ENCODE peak calls at places on chromosomes 3 and 15, in nine cellular contexts. G is COLO829; T is activated T-cell treated with anti-CD3 and anti-CD28 coated beads, Interleukin-2, amount 50 U/mL, for 72 hours; Y is NT2/D1; M is iris pigment epithelial cell; L is hypothalamus; V is NCI-H1930; K is dorsolateral prefrontal cortex; Q is ovary. Z is an unnamed sample.

GRCh38 chr3:15044311-15044710 is 20.8 kb downstream of the MRPS25 start:
- DNase-seq in G (no peak), T (no peak), Y (no peak), M (no peak), L (no peak), V (no peak), K (no peak), Q (no peak), Z (no peak)

GRCh38 chr3:187243933-187244564 is 46.8 kb downstream of the RTP1 start:
- DNase-seq in G (no peak), T (no peak), Y (no peak), M (peak; percentile 47), L (no peak), V (no peak), K (no peak), Q (no peak), Z (no peak)

GRCh38 chr3:40829876-40830275 is 305.1 kb downstream of the ZNF621 start:
- DNase-seq in G (no peak), T (no peak), Y (no peak), M (no peak), L (no peak), V (no peak), K (no peak), Q (no peak), Z (no peak)

GRCh38 chr3:136949708-136950107 is 8.1 kb upstream of the IL20RB start:
- DNase-seq in G (no peak), T (no peak), Y (no peak), M (no peak), L (no peak), V (no peak), K (no peak), Q (no peak), Z (no peak)

GRCh38 chr3:112931737-112932521 is 43.0 kb downstream of the CD200R1 start:
- DNase-seq in G (no peak), T (no peak), Y (no peak), M (no peak), L (no peak), V (no peak), K (no peak), Q (no peak), Z (no peak)

GRCh38 chr3:141407043-141407442 is 38.7 kb downstream of the ZBTB38 start:
- DNase-seq in G (no peak), T (no peak), Y (no peak), M (peak; percentile 99), L (no peak), V (no peak), K (no peak), Q (peak; percentile 73), Z (no peak)

GRCh38 chr3:32856901-32857507 is 39.2 kb downstream of the TRIM71 start:
- DNase-seq in G (no peak), T (no peak), Y (no peak), M (no peak), L (no peak), V (no peak), K (no peak), Q (no peak), Z (no peak)

GRCh38 chr3:73215286-73215685 is 153.8 kb downstream of the EBLN2 start:
- DNase-seq in G (no peak), T (no peak), Y (no peak), M (peak; percentile 3), L (no peak), V (no peak), K (no peak), Q (no peak), Z (no peak)

GRCh38 chr3:119580148-119580760 is 962 bp downstream of the ADPRH start:
- DNase-seq in G (peak; percentile 67), T (peak; percentile 21), Y (no peak), M (peak; percentile 13), L (peak; percentile 31), V (no peak), K (no peak), Q (peak; percentile 23), Z (no peak)

GRCh38 chr3:43076857-43077256 is 29.0 kb downstream of the POMGNT2 start:
- DNase-seq in G (no peak), T (no peak), Y (no peak), M (no peak), L (peak; percentile 17), V (no peak), K (no peak), Q (no peak), Z (no peak)

GRCh38 chr3:132867956-132868355 is 145.7 kb upstream of the NPHP3 start:
- DNase-seq in G (no peak), T (no peak), Y (no peak), M (peak; percentile 52), L (no peak), V (no peak), K (no peak), Q (no peak), Z (no peak)

GRCh38 chr3:49006591-49007067 is 562 bp upstream of the WDR6 start:
- DNase-seq in G (no peak), T (peak; percentile 26), Y (no peak), M (peak; percentile 61), L (peak; percentile 72), V (no peak), K (peak; percentile 58), Q (peak; percentile 69), Z (no peak)

GRCh38 chr3:169818330-169818729 is 5.6 kb upstream of the LRRC34 start:
- DNase-seq in G (no peak), T (no peak), Y (no peak), M (peak; percentile 67), L (no peak), V (no peak), K (no peak), Q (no peak), Z (no peak)

GRCh38 chr3:38226273-38226672 is 39.3 kb upstream of the SLC22A13 start:
- DNase-seq in G (no peak), T (no peak), Y (no peak), M (peak; percentile 65), L (no peak), V (no peak), K (no peak), Q (no peak), Z (no peak)

GRCh38 chr3:37712918-37713819 is 148.5 kb upstream of the CTDSPL start:
- DNase-seq in G (peak; percentile 61), T (no peak), Y (no peak), M (peak; percentile 21), L (no peak), V (no peak), K (no peak), Q (no peak), Z (no peak)

GRCh38 chr3:99128740-99129505 is 227.4 kb upstream of the DCBLD2 start:
- DNase-seq in G (peak; percentile 93), T (no peak), Y (no peak), M (peak; percentile 99), L (peak; percentile 16), V (no peak), K (no peak), Q (no peak), Z (no peak)

GRCh38 chr15:88897456-88898194 is 2.3 kb upstream of the HAPLN3 start:
- DNase-seq in G (peak; percentile 86), T (peak; percentile 68), Y (no peak), M (peak; percentile 92), L (peak; percentile 51), V (no peak), K (peak; percentile 65), Q (peak; percentile 91), Z (peak; percentile 94)

GRCh38 chr3:143070977-143071551 is 48.5 kb upstream of the CHST2 start:
- DNase-seq in G (peak; percentile 32), T (no peak), Y (peak; percentile 89), M (peak; percentile 80), L (no peak), V (no peak), K (no peak), Q (no peak), Z (no peak)

GRCh38 chr3:52237659-52238172 is 1.2 kb downstream of the TWF2 start:
- DNase-seq in G (peak; percentile 96), T (no peak), Y (no peak), M (peak; percentile 91), L (peak; percentile 69), V (no peak), K (peak; percentile 73), Q (peak; percentile 91), Z (peak; percentile 61)

GRCh38 chr15:81038975-81039607 is 38.4 kb downstream of the TLNRD1 start:
- DNase-seq in G (no peak), T (no peak), Y (no peak), M (no peak), L (no peak), V (no peak), K (no peak), Q (no peak), Z (no peak)